ENCODE peak calls at places on chromosomes 3 and 15, in six cellular contexts. V is spleen, T is stomach, O is Peyer's patch, M is A549, E is breast epithelium. R is an unnamed sample.

GRCh38 chr3:11703185-11703584 is 59.5 kb upstream of the VGLL4 start:
- DNase-seq in V (no peak), T (no peak), O (no peak), M (no peak), E (no peak), R (no peak)

GRCh38 chr15:71747128-71748083 is 62.9 kb upstream of the NR2E3 start:
- DNase-seq in V (no peak), T (no peak), O (no peak), M (peak; percentile 98), E (no peak), R (peak; percentile 49)

GRCh38 chr3:192817053-192817452 is 89.7 kb upstream of the FGF12 start:
- DNase-seq in V (no peak), T (no peak), O (no peak), M (no peak), E (no peak), R (no peak)

GRCh38 chr3:69116897-69117296 is 5.5 kb downstream of the LMOD3 start:
- DNase-seq in V (no peak), T (peak; percentile 47), O (no peak), M (no peak), E (peak; percentile 43), R (no peak)

GRCh38 chr15:70014311-70014707 is 83.4 kb downstream of the TLE3 start:
- DNase-seq in V (peak; percentile 74), T (no peak), O (no peak), M (no peak), E (no peak), R (no peak)

GRCh38 chr3:71926242-71926560 is 141.3 kb upstream of the PROK2 start:
- DNase-seq in V (no peak), T (peak; percentile 51), O (no peak), M (peak; percentile 17), E (peak; percentile 42), R (peak; percentile 62)

GRCh38 chr15:60006203-60006782 is 2.2 kb downstream of the FOXB1 start:
- DNase-seq in V (peak; percentile 84), T (no peak), O (peak; percentile 57), M (no peak), E (no peak), R (no peak)

GRCh38 chr3:9916734-9917680 is at the start of gene IL17RC:
- DNase-seq in V (peak; percentile 90), T (peak; percentile 88), O (peak; percentile 93), M (peak; percentile 82), E (peak; percentile 95), R (peak; percentile 95)

GRCh38 chr15:34716111-34716510 is 38.7 kb downstream of the GJD2 start:
- DNase-seq in V (no peak), T (no peak), O (no peak), M (no peak), E (no peak), R (no peak)

GRCh38 chr15:62958528-62958927 is 84.0 kb upstream of the TPM1 start:
- DNase-seq in V (no peak), T (peak; percentile 63), O (no peak), M (no peak), E (no peak), R (peak; percentile 22)

GRCh38 chr3:165800970-165801369 is 36.3 kb downstream of the BCHE start:
- DNase-seq in V (no peak), T (no peak), O (no peak), M (no peak), E (no peak), R (no peak)

GRCh38 chr3:72010044-72010443 is 225.1 kb upstream of the PROK2 start:
- DNase-seq in V (no peak), T (no peak), O (no peak), M (no peak), E (no peak), R (no peak)

GRCh38 chr3:66303556-66303955 is 82.8 kb downstream of the SLC25A26 start:
- DNase-seq in V (no peak), T (no peak), O (no peak), M (no peak), E (no peak), R (no peak)

GRCh38 chr3:170536712-170537111 is 49.2 kb downstream of the SLC7A14 start:
- DNase-seq in V (no peak), T (no peak), O (no peak), M (no peak), E (no peak), R (no peak)

GRCh38 chr15:44727462-44728231 is 8.7 kb upstream of the TRIM69 start:
- DNase-seq in V (no peak), T (no peak), O (no peak), M (no peak), E (no peak), R (no peak)

GRCh38 chr3:112127522-112128494 is 5.2 kb downstream of the GCSAM start:
- DNase-seq in V (no peak), T (no peak), O (no peak), M (no peak), E (no peak), R (no peak)

GRCh38 chr15:73518180-73518862 is 75.4 kb downstream of the REC114 start:
- DNase-seq in V (no peak), T (no peak), O (no peak), M (no peak), E (no peak), R (no peak)

GRCh38 chr3:190205739-190206138 is 85.0 kb upstream of the P3H2 start:
- DNase-seq in V (no peak), T (no peak), O (no peak), M (peak; percentile 25), E (no peak), R (no peak)

GRCh38 chr3:36700537-36701248 is 63.7 kb downstream of the DCLK3 start:
- DNase-seq in V (no peak), T (no peak), O (no peak), M (peak; percentile 47), E (peak; percentile 37), R (peak; percentile 27)

GRCh38 chr3:102057781-102058421 is 208.6 kb downstream of the NFKBIZ start:
- DNase-seq in V (no peak), T (no peak), O (no peak), M (no peak), E (no peak), R (no peak)

GRCh38 chr3:116059421-116060096 is 385.7 kb downstream of the LSAMP start:
- DNase-seq in V (no peak), T (no peak), O (no peak), M (peak; percentile 41), E (no peak), R (no peak)

GRCh38 chr3:197378987-197379718 is 80.7 kb upstream of the DLG1 start:
- DNase-seq in V (peak; percentile 12), T (no peak), O (no peak), M (no peak), E (no peak), R (no peak)

GRCh38 chr15:78242128-78242527 is 7.8 kb upstream of the ACSBG1 start:
- DNase-seq in V (no peak), T (no peak), O (peak; percentile 69), M (peak; percentile 41), E (no peak), R (no peak)
- TF ChIP-seq POLR2A in V (no peak), T (no peak), O (no peak), M (no peak), E (no peak), R (no peak)

GRCh38 chr3:13502791-13503060 is 22.6 kb downstream of the HDAC11 start:
- DNase-seq in V (peak; percentile 41), T (no peak), O (no peak), M (no peak), E (no peak), R (no peak)
- TF ChIP-seq CTCF in V (no peak), T (no peak), O (no peak), M (no peak), E (no peak), R (no peak)

GRCh38 chr3:47802734-47803477 is at the start of gene DHX30:
- DNase-seq in V (peak; percentile 97), T (peak; percentile 89), O (peak; percentile 93), M (peak; percentile 55), E (peak; percentile 77), R (peak; percentile 89)
- TF ChIP-seq POLR2A in V (peak; percentile 27), T (no peak), O (peak; percentile 64), M (peak; percentile 43), E (no peak), R (peak; percentile 84)

GRCh38 chr15:92693922-92694331 is 38.4 kb upstream of the FAM174B start:
- DNase-seq in V (no peak), T (no peak), O (no peak), M (peak; percentile 79), E (no peak), R (no peak)
- TF ChIP-seq CTCF in V (no peak), T (no peak), O (peak; percentile 5), M (peak; percentile 45), E (no peak), R (no peak)

GRCh38 chr15:84950570-84951111 is 31.0 kb upstream of the PDE8A start:
- DNase-seq in V (no peak), T (no peak), O (no peak), M (no peak), E (no peak), R (no peak)
- TF ChIP-seq POLR2A in V (no peak), T (no peak), O (no peak), M (no peak), E (no peak), R (no peak)

R was measured in prostate gland.